ENCODE peak calls at places on chromosomes 11 and 22, in ten cellular contexts. I, L, R, X, F, C, V, K, Q and P are unnamed samples.

GRCh38 chr11:8683115-8683807 is 669 bp downstream of the RPL27A start:
- DNase-seq in Q (no peak), V (no peak), I (peak), F (no peak), X (peak), R (no peak), C (no peak), K (peak), L (no peak), P (no peak)

GRCh38 chr11:102437026-102437425 is 15.5 kb downstream of the TMEM123 start:
- DNase-seq in C (no peak), K (no peak), I (no peak), V (no peak), L (no peak), Q (no peak), F (no peak), X (no peak), R (no peak), P (no peak)

GRCh38 chr11:107689317-107690202 is 22.3 kb downstream of the SLN start:
- DNase-seq in X (peak), V (peak), F (peak), C (no peak), I (peak), R (peak), Q (peak), L (peak), K (peak), P (peak)

GRCh38 chr11:1844221-1845094 is 5.7 kb downstream of the TNNI2 start:
- DNase-seq in L (no peak), F (no peak), Q (no peak), C (no peak), K (peak), X (no peak), R (no peak), I (no peak), V (no peak), P (no peak)

GRCh38 chr22:47604563-47604962 is 842.1 kb downstream of the TBC1D22A start:
- DNase-seq in C (no peak), L (no peak), I (no peak), K (no peak), R (no peak), F (no peak), X (no peak), V (no peak), Q (no peak), P (no peak)

GRCh38 chr11:34537636-34538035 is 24.0 kb upstream of the ELF5 start:
- DNase-seq in L (no peak), Q (peak), C (no peak), K (no peak), V (no peak), F (no peak), R (no peak), X (no peak), I (no peak), P (no peak)

GRCh38 chr11:46049325-46049860 is 71.9 kb downstream of the PHF21A start:
- DNase-seq in Q (no peak), X (no peak), R (peak), F (no peak), K (no peak), V (no peak), I (no peak), C (no peak), L (no peak), P (no peak)

GRCh38 chr11:113895367-113896155 is 9.0 kb upstream of the HTR3B start:
- DNase-seq in V (no peak), Q (no peak), L (no peak), F (no peak), X (no peak), K (no peak), R (peak), I (no peak), C (no peak), P (peak)

GRCh38 chr11:71425409-71425808 is 22.8 kb downstream of the DHCR7 start:
- DNase-seq in K (no peak), C (no peak), I (no peak), F (no peak), X (no peak), V (no peak), Q (peak), L (no peak), R (no peak), P (no peak)

GRCh38 chr11:34570584-34570983 is 50.3 kb upstream of the EHF start:
- DNase-seq in L (no peak), X (peak), V (no peak), F (no peak), R (no peak), I (no peak), K (no peak), Q (peak), C (no peak), P (no peak)

GRCh38 chr11:118129475-118130196 is 23.0 kb downstream of the SCN4B start:
- DNase-seq in C (no peak), X (peak), Q (peak), I (no peak), V (no peak), K (no peak), F (no peak), L (no peak), R (no peak), P (no peak)

GRCh38 chr22:27994481-27995331 is 75.7 kb upstream of the PITPNB start:
- DNase-seq in I (no peak), Q (no peak), K (peak), R (no peak), F (no peak), L (no peak), V (peak), C (no peak), X (no peak), P (no peak)

DNA sequence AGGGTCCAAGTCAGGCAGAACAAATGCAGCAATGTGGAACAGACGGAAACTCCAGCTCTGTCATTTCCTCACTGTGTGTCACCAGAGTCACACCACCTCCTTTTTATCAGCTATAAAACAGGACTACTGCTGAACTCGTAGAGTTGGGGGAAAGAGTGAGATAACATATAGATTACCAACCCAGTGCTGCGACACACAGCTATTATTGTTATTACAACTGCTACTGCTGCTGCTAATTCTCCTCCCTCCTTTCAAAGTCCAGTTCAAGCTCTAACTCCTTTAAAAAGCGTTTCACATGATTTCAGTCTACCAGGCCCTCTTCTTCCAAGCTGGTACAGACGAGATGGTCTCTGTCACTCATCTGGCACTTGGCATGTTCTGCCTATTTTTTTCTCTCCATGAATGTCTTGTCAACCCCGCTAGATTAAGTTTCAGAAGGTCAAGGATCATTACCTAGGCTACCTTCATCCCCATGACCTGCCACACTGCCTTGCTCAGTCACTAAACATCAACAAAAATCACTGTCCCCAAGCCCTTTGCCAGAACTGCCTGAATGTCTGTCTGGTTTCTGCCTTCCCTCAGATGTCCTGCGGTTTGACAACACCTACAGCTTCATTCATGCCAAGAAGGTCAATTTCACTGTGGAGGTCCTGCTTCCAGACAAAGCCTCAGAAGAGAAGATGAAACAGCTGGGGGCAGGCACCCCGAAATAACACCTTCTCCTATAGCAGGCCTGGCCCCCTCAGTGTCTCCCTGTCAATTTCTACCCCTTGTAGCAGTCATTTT is 3.7 kb upstream of the MTFP1 start:
- DNase-seq in C (no peak), K (no peak), X (no peak), L (no peak), R (no peak), V (no peak), I (no peak), F (no peak), Q (peak), P (no peak)
- H3K4me3 ChIP-seq in C (peak), K (no peak), X (no peak), L (no peak), R (peak), V (no peak), I (peak), F (peak), Q (peak), P (no peak)

DNA sequence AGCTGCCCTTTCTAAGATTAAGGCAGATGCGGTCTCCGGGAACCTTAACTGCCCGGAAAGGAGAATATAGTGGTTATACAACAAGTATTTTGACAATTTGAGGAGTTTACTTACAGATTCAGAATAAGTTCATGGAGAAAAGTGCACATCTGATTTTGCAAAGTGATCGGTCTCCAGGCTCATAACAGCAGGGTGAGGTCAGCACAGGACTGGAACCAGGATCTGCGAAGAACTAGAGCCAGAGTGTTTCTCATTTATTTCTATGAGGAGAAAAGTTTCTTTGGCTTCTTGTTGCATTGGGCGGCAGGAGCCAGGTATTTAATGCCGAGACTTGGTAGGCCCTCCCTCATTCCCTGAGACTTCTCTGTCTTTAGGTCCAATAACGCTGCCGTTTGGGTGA is 3.7 kb downstream of the ADAMTS15 start:
- DNase-seq in V (no peak), X (peak), C (no peak), L (no peak), I (no peak), R (no peak), F (no peak), K (no peak), Q (no peak), P (no peak)
- H3K4me3 ChIP-seq in V (no peak), X (peak), C (no peak), L (no peak), I (no peak), R (no peak), F (peak), K (peak), Q (no peak), P (no peak)

DNA sequence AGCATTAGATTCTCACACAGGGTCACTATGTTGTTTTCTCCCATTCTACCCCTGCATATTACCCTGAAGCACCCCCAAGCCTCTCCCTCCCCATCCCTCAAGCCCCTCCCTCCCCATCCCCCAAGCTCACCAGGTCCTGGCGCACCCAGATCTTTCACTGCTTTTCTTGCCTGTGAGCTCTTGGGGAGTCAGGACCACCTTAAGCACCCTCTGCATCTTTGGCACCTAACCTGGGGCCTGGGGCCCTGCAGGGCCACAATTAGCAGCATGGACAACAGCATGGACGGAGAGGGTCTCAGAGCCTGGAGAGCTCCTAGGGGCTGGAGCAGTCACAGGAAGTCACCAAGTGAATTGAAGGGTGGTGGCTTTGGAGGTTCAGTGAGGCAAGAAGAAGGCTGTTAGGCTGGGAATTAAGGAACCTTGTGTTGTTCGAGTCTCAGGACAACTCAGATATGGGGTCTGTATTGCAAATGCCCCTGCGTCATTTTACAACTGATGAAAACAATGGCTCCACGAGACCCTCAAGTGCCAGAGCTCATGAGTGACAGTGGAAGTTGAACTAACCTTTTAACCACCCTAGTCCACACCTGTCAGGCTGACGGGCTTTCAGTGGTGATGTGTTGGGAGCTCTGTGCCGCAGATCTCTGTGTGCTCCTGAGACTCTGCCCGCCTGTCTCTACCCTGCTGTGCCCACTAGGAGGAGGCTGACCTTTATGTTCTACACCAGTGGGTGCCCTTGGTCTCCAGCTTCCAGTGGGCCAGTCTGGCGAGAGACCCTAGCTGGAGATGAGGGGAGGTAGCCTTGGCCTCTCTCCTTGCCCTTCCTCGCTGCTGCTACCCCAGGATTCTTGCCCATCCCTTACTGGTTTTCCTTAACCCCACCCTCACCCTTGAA is 111.3 kb upstream of the OR4B1 start:
- DNase-seq in L (no peak), K (no peak), R (no peak), Q (no peak), V (no peak), C (no peak), I (no peak), F (no peak), X (no peak), P (no peak)
- H3K4me3 ChIP-seq in L (no peak), K (no peak), R (no peak), Q (no peak), V (no peak), C (no peak), I (no peak), F (no peak), X (no peak), P (no peak)

DNA sequence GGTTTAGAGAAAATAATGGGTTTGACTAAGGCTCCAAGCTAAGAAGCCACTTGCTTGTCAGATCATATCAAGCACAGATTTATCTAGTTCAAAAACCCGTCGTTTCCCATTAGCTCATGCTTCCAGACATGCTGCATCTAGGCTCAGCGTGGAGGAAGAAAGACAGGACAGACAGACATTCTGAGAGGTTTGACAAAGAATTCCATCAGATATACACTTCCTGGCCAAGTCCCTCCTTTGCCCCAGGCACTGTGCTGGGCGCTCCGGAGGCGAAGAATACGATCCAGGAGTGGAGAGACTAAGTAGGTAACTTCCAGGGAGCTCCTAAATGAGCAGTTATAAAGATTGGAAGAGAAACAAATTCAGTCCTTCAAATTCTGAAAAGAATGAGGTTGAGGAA is 76.8 kb downstream of the KCNC1 start:
- DNase-seq in I (no peak), K (no peak), C (no peak), Q (no peak), F (no peak), V (no peak), R (no peak), L (no peak), X (no peak), P (no peak)
- H3K4me3 ChIP-seq in I (no peak), K (no peak), C (no peak), Q (no peak), F (no peak), V (no peak), R (no peak), L (no peak), X (no peak), P (no peak)